ENCODE peak calls at places on chromosomes 5 and 9, in six cellular contexts. T, M, D, J, R and G are unnamed samples.

GRCh38 chr9:104094534-104095020 is 468 bp downstream of the SMC2 start:
- DNase-seq in T (no peak), M (no peak), D (no peak), J (no peak), R (no peak), G (no peak)

GRCh38 chr5:15682122-15682521 is 182.1 kb downstream of the FBXL7 start:
- DNase-seq in T (no peak), M (no peak), D (no peak), J (no peak), R (no peak), G (no peak)

GRCh38 chr5:160466889-160467554 is 45.4 kb downstream of the PTTG1 start:
- DNase-seq in T (no peak), M (no peak), D (no peak), J (no peak), R (no peak), G (no peak)

GRCh38 chr5:175658299-175659145 is 651 bp downstream of the HRH2 start:
- DNase-seq in T (peak; percentile 35), M (no peak), D (no peak), J (no peak), R (no peak), G (no peak)

GRCh38 chr9:32348289-32348688 is 36.2 kb upstream of the ACO1 start:
- DNase-seq in T (no peak), M (no peak), D (no peak), J (no peak), R (no peak), G (no peak)

GRCh38 chr9:77023726-77024125 is 4.3 kb downstream of the FOXB2 start:
- DNase-seq in T (no peak), M (peak; percentile 91), D (no peak), J (no peak), R (no peak), G (no peak)

GRCh38 chr5:68930139-68930538 is 163.7 kb upstream of the SLC30A5 start:
- DNase-seq in T (no peak), M (no peak), D (no peak), J (no peak), R (no peak), G (no peak)

GRCh38 chr9:19748278-19749126 is 40.3 kb downstream of the SLC24A2 start:
- DNase-seq in T (no peak), M (no peak), D (no peak), J (no peak), R (no peak), G (no peak)

DNA sequence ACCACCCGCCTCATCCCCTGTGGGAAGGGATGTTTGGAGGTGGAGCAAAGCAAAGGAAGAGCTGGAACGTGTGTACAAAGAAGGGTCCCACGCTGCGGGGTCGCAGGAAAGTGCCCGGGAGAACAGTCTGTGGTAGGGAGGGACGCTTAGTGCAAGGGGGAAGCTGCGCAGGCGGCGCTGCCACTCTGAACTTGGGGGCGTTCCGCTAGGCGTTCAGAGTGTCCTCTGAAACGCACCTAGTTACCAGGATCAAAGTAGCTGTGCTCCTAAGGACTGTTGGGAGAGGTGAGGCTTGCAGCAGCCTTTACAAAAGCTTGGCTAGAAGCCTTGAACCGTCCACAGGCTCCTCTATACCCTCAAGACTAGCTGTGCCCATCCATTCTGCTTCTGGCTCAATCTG is 29.3 kb upstream of the PDE8B start:
- DNase-seq in T (no peak), M (peak; percentile 80), D (no peak), J (no peak), R (no peak), G (no peak)
- H3K4me3 ChIP-seq in T (peak overlapping the region; percentile 61), M (peak overlapping the region; percentile 63), D (no peak overlapping the region), J (no peak overlapping the region), R (no peak overlapping the region), G (no peak overlapping the region)

DNA sequence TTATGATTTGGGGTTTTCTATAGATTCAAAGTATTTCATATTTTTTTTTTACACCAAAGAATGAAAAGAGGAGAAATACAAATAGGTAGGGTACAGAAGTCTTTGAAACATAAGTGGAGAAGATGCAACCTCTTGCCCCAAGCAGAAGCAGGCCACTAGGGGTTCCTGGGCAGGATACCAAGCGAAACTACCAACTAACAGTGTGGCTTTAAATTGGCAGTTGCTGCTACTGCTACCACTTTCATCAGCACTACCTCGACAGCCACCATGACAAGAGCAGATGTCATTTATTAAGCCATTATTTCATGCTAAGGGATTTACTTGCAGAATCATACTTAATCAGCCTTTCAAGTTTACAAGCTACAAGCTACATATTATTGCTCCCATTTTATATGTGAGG is 288.1 kb downstream of the NR3C1 start:
- DNase-seq in T (no peak), M (no peak), D (peak; percentile 50), J (no peak), R (no peak), G (no peak)
- TF ChIP-seq CTCF in T (no peak), M (no peak), D (peak; percentile 0), J (no peak), R (no peak), G (no peak)

GRCh38 chr5:172758077-172758835 is 12.7 kb downstream of the DUSP1 start:
- DNase-seq in T (no peak), M (no peak), D (no peak), J (peak; percentile 88), R (peak; percentile 91), G (no peak)
- H3K4me3 ChIP-seq in T (no peak overlapping the region), M (no peak overlapping the region), D (no peak overlapping the region), J (no peak overlapping the region), R (no peak overlapping the region), G (no peak overlapping the region)

DNA sequence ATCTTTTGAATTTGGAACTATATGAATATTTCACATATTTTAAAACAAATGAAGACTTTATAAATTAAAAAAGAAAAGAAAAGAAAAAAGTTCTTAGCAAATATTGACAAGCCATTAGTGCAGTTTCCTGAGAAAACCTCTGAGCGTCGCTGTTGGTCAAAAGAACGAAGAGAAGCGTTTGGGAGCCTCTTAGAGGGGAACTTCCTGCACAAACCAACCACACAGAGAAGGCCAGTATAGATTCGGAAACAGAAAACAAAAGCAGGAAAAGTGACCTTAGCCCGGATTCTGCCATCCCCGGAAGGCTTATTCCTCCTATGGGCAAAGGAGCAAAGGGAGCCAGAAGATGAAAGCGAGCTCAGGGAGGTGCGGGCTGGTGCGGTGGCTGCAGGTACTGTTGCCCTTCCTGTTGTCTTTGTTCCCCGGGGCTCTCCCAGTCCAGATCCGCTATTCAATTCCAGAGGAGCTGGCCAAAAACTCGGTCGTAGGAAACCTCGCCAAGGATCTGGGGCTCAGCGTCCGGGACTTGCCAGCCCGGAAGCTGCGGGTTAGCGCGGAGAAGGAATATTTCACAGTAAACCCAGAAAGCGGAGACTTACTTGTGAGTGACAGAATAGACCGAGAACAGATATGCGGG is at the start of gene PCDHGB2:
- DNase-seq in T (no peak), M (no peak), D (peak; percentile 64), J (no peak), R (peak; percentile 55), G (no peak)
- TF ChIP-seq CTCF in T (no peak), M (no peak), D (peak; percentile 42), J (peak; percentile 15), R (peak; percentile 59), G (peak; percentile 55)

GRCh38 chr5:132437604-132438275 is 52.8 kb downstream of the IRF1 start:
- DNase-seq in T (peak; percentile 63), M (peak; percentile 96), D (peak; percentile 89), J (peak; percentile 85), R (peak; percentile 93), G (no peak)

GRCh38 chr5:132438931-132439330 is 51.6 kb downstream of the IRF1 start:
- DNase-seq in T (no peak), M (no peak), D (no peak), J (no peak), R (no peak), G (no peak)

GRCh38 chr5:132435891-132436290 is 54.7 kb downstream of the IRF1 start:
- DNase-seq in T (no peak), M (no peak), D (no peak), J (no peak), R (no peak), G (no peak)

GRCh38 chr5:132434813-132435286 is 55.7 kb downstream of the IRF1 start:
- DNase-seq in T (no peak), M (no peak), D (no peak), J (no peak), R (no peak), G (no peak)

DNA sequence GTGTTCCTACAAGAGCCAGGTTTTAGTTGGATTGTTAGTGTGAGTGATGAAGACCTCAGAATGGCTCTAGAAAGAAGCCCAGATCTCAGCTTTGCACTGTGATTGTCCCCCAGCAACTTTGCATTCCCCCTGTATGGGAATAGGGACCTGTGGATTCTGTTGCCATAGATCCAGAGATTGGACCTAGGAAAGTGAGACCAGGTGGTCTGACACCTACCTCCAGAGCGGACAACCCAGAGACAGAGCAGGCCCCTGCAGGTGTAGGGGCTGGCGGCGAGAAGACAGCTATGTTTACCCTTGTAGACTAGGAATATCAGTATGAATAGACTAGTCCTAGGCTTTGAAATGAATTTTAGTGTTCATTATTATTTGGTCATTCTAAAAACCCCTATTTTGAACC is 53.6 kb downstream of the IRF1 start:
- DNase-seq in T (no peak), M (no peak), D (no peak), J (no peak), R (no peak), G (no peak)
- H3K4me3 ChIP-seq in T (no peak overlapping the region), M (no peak overlapping the region), D (no peak overlapping the region), J (no peak overlapping the region), R (no peak overlapping the region), G (no peak overlapping the region)

DNA sequence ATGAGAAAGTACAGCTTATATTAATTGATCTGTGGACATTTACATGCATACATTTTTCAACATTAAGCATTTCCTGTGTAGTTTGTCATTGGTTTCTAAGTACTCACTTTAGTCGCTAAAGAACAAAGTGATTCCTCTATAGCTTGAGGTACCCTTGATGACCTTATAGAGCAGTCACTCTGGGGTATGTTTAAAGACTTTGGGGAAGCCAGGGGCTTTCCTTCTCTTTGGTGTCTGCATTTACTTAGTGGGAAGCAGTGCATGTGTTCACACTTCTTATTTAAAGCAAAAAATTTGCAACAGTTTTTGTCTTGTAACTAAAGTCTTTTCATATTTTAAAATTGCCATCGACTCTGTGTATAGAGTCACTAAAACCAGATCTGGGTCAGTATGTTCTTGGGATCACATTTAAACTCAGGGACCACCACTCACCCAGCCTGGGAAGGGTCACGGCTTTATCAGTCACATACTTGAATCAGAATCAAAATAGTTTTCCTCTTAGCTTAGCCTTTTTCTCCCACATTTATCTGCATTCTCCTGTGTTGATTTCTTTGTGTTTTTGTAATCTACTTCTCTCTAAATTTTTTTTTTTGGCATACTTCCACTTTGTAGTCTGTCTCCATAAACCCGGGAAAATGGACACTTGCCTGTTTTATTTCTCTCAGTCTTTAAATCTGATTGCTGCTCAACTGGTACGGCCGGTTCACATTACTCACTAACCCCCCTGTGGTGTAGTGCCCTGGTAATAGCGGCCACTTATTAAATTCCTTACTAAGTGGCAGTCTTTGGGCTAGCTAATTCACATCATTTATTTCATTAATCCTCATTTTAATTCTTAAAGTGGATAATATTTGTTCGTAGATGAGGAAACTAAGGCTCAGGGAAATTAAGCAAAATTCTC is 144.0 kb upstream of the FBN2 start:
- DNase-seq in T (no peak), M (no peak), D (peak; percentile 6), J (no peak), R (no peak), G (no peak)
- TF ChIP-seq CTCF in T (no peak), M (no peak), D (no peak), J (no peak), R (no peak), G (no peak)